ENCODE peak calls at places on chromosomes 11 and 22, in seven cellular contexts. One of them, this sample, is unnamed.

GRCh38 chr22:29871684-29872083 is 11.3 kb upstream of the MTMR3 start:
- DNase-seq in mammary epithelial cell: no peak
- DNase-seq in GM12865: no peak
- DNase-seq in transverse colon: no peak
- DNase-seq in A673: peak; percentile 98
- DNase-seq in foreskin fibroblast: no peak
- DNase-seq in fibroblast of mammary gland: no peak
- DNase-seq in this sample: no peak

GRCh38 chr11:17516551-17517150 is 27.6 kb downstream of the USH1C start:
- DNase-seq in fibroblast of mammary gland: no peak
- DNase-seq in foreskin fibroblast: no peak
- DNase-seq in transverse colon: no peak
- DNase-seq in mammary epithelial cell: no peak
- DNase-seq in GM12865: no peak
- DNase-seq in A673: no peak
- DNase-seq in this sample: no peak

GRCh38 chr11:96905084-96905641 is 515.4 kb downstream of the JRKL start:
- DNase-seq in foreskin fibroblast: no peak
- DNase-seq in fibroblast of mammary gland: no peak
- DNase-seq in mammary epithelial cell: no peak
- DNase-seq in A673: peak; percentile 5
- DNase-seq in GM12865: no peak
- DNase-seq in transverse colon: no peak
- DNase-seq in this sample: no peak

GRCh38 chr11:76327223-76327622 is 53.7 kb downstream of the THAP12 start:
- DNase-seq in foreskin fibroblast: no peak
- DNase-seq in A673: no peak
- DNase-seq in GM12865: no peak
- DNase-seq in mammary epithelial cell: no peak
- DNase-seq in transverse colon: no peak
- DNase-seq in fibroblast of mammary gland: no peak
- DNase-seq in this sample: no peak

GRCh38 chr11:18752502-18752901 is 26.5 kb upstream of the IGSF22 start:
- DNase-seq in GM12865: no peak
- DNase-seq in mammary epithelial cell: no peak
- DNase-seq in A673: no peak
- DNase-seq in foreskin fibroblast: no peak
- DNase-seq in transverse colon: no peak
- DNase-seq in fibroblast of mammary gland: no peak
- DNase-seq in this sample: no peak

GRCh38 chr11:15159085-15159484 is 44.4 kb downstream of the INSC start:
- DNase-seq in fibroblast of mammary gland: peak; percentile 77
- DNase-seq in transverse colon: no peak
- DNase-seq in GM12865: peak; percentile 51
- DNase-seq in A673: peak; percentile 28
- DNase-seq in mammary epithelial cell: peak; percentile 39
- DNase-seq in foreskin fibroblast: peak; percentile 53
- DNase-seq in this sample: no peak

GRCh38 chr11:45105233-45105992 is 41.0 kb upstream of the PRDM11 start:
- DNase-seq in foreskin fibroblast: peak; percentile 47
- DNase-seq in GM12865: peak; percentile 62
- DNase-seq in A673: peak; percentile 95
- DNase-seq in mammary epithelial cell: peak; percentile 25
- DNase-seq in transverse colon: peak; percentile 68
- DNase-seq in fibroblast of mammary gland: peak; percentile 68
- DNase-seq in this sample: no peak

GRCh38 chr11:123601136-123601535 is 53.3 kb downstream of the SCN3B start:
- DNase-seq in A673: peak; percentile 32
- DNase-seq in GM12865: no peak
- DNase-seq in foreskin fibroblast: peak; percentile 55
- DNase-seq in transverse colon: no peak
- DNase-seq in mammary epithelial cell: no peak
- DNase-seq in fibroblast of mammary gland: peak; percentile 57
- DNase-seq in this sample: peak; percentile 58

GRCh38 chr11:67437082-67437821 is at the start of gene PTPRCAP:
- DNase-seq in fibroblast of mammary gland: no peak
- DNase-seq in A673: no peak
- DNase-seq in transverse colon: peak; percentile 78
- DNase-seq in mammary epithelial cell: no peak
- DNase-seq in foreskin fibroblast: no peak
- DNase-seq in GM12865: peak; percentile 86
- DNase-seq in this sample: no peak

GRCh38 chr22:36368359-36368983 is 19.3 kb downstream of the MYH9 start:
- DNase-seq in mammary epithelial cell: peak; percentile 77
- DNase-seq in foreskin fibroblast: peak; percentile 77
- DNase-seq in GM12865: peak; percentile 43
- DNase-seq in transverse colon: no peak
- DNase-seq in A673: peak; percentile 86
- DNase-seq in fibroblast of mammary gland: peak; percentile 52
- DNase-seq in this sample: no peak

GRCh38 chr11:3123316-3123715 is 41.8 kb downstream of the OSBPL5 start:
- DNase-seq in A673: peak; percentile 9
- DNase-seq in mammary epithelial cell: no peak
- DNase-seq in GM12865: no peak
- DNase-seq in foreskin fibroblast: no peak
- DNase-seq in transverse colon: peak; percentile 65
- DNase-seq in fibroblast of mammary gland: peak; percentile 66
- DNase-seq in this sample: no peak

GRCh38 chr11:110362916-110363574 is 66.6 kb upstream of the RDX start:
- DNase-seq in GM12865: peak; percentile 58
- DNase-seq in transverse colon: no peak
- DNase-seq in mammary epithelial cell: no peak
- DNase-seq in foreskin fibroblast: no peak
- DNase-seq in A673: peak; percentile 83
- DNase-seq in fibroblast of mammary gland: no peak
- DNase-seq in this sample: no peak

GRCh38 chr11:112941096-112941495 is 20.1 kb upstream of the NCAM1 start:
- DNase-seq in fibroblast of mammary gland: no peak
- DNase-seq in GM12865: no peak
- DNase-seq in mammary epithelial cell: no peak
- DNase-seq in transverse colon: no peak
- DNase-seq in foreskin fibroblast: no peak
- DNase-seq in A673: no peak
- DNase-seq in this sample: no peak

GRCh38 chr22:24160546-24160945 is 20.7 kb upstream of the SUSD2 start:
- DNase-seq in foreskin fibroblast: no peak
- DNase-seq in GM12865: no peak
- DNase-seq in transverse colon: no peak
- DNase-seq in mammary epithelial cell: no peak
- DNase-seq in A673: no peak
- DNase-seq in fibroblast of mammary gland: no peak
- DNase-seq in this sample: no peak

GRCh38 chr11:2769779-2770555 is 70.2 kb upstream of the KCNQ1OT1 start:
- DNase-seq in foreskin fibroblast: no peak
- DNase-seq in GM12865: no peak
- DNase-seq in fibroblast of mammary gland: no peak
- DNase-seq in mammary epithelial cell: no peak
- DNase-seq in A673: no peak
- DNase-seq in transverse colon: no peak
- DNase-seq in this sample: no peak

GRCh38 chr11:75424396-75424795 is 8.6 kb downstream of the KLHL35 start:
- DNase-seq in foreskin fibroblast: no peak
- DNase-seq in transverse colon: no peak
- DNase-seq in GM12865: no peak
- DNase-seq in A673: no peak
- DNase-seq in mammary epithelial cell: no peak
- DNase-seq in fibroblast of mammary gland: no peak
- DNase-seq in this sample: no peak

GRCh38 chr22:19663286-19663815 is 51.0 kb upstream of the SEPTIN5 start:
- DNase-seq in mammary epithelial cell: peak; percentile 65
- DNase-seq in transverse colon: peak; percentile 43
- DNase-seq in A673: peak; percentile 28
- DNase-seq in foreskin fibroblast: peak; percentile 50
- DNase-seq in GM12865: peak; percentile 19
- DNase-seq in fibroblast of mammary gland: peak; percentile 83
- DNase-seq in this sample: peak; percentile 73

GRCh38 chr11:12803086-12803826 is 129.0 kb downstream of the TEAD1 start:
- DNase-seq in foreskin fibroblast: no peak
- DNase-seq in fibroblast of mammary gland: peak; percentile 73
- DNase-seq in transverse colon: no peak
- DNase-seq in A673: no peak
- DNase-seq in GM12865: no peak
- DNase-seq in mammary epithelial cell: peak; percentile 57
- DNase-seq in this sample: no peak

GRCh38 chr11:120339394-120339890 is 3.2 kb downstream of the ARHGEF12 start:
- DNase-seq in mammary epithelial cell: peak; percentile 45
- DNase-seq in fibroblast of mammary gland: peak; percentile 35
- DNase-seq in GM12865: no peak
- DNase-seq in A673: peak; percentile 21
- DNase-seq in foreskin fibroblast: no peak
- DNase-seq in transverse colon: peak; percentile 38
- DNase-seq in this sample: no peak

DNA sequence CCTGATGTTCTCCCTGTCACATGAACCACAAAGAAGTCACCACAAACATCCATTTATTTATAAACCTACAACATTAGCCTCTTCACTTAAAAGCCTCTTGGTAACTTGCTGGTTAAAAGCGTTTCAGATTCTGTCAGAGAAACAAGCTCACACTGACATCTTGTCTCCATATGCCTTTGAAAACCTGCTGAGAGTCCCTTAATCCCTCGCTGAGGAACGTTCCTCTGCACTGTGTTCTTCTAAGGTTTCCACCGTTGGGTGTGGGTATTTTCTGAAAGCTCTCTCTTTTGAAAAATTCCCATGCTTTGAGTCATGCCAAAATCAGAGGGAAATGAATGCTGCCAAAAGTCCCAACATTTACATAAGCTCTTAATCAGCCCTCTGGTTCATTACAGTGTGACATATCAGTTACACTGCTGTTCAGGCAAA is 149.8 kb downstream of the CCDC34 start:
- DNase-seq in mammary epithelial cell: peak; percentile 79
- DNase-seq in transverse colon: no peak
- DNase-seq in GM12865: peak; percentile 38
- DNase-seq in foreskin fibroblast: peak; percentile 84
- DNase-seq in A673: peak; percentile 100
- DNase-seq in fibroblast of mammary gland: peak; percentile 94
- DNase-seq in this sample: peak; percentile 85
- H3K4me3 ChIP-seq in mammary epithelial cell: no peak overlapping the region
- H3K4me3 ChIP-seq in transverse colon: no peak overlapping the region
- H3K4me3 ChIP-seq in GM12865: no peak overlapping the region
- H3K4me3 ChIP-seq in foreskin fibroblast: no peak overlapping the region
- H3K4me3 ChIP-seq in A673: no peak overlapping the region
- H3K4me3 ChIP-seq in fibroblast of mammary gland: no peak overlapping the region
- H3K4me3 ChIP-seq in this sample: no peak overlapping the region

DNA sequence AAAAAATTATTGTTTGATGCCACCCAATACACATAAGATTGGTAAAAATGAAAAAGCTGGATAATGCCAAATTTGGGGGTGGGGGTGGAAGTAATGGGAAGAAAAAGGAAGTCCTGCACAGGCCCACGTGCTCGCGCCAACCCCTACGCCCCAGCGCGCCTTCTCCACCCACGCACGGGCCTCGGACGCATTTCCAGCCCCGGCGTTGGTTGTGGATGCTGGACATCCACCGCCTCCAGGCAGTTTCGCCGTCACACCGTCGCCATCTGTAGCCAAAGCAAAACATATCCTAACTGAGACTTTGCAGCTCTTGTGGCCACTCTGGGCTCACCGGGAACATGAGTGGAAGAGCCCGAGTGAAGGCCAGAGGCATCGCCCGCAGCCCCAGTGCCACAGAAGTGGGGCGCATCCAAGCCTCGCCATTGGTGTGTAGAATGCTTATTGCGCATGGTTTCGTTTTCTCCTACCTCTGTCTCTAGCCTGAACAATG is at the start of gene PIWIL4:
- DNase-seq in fibroblast of mammary gland: no peak
- DNase-seq in transverse colon: no peak
- DNase-seq in foreskin fibroblast: no peak
- DNase-seq in A673: no peak
- DNase-seq in GM12865: no peak
- DNase-seq in mammary epithelial cell: no peak
- DNase-seq in this sample: no peak
- TF ChIP-seq CTCF in fibroblast of mammary gland: no peak
- TF ChIP-seq CTCF in transverse colon: no peak
- TF ChIP-seq CTCF in foreskin fibroblast: no peak
- TF ChIP-seq CTCF in A673: no peak
- TF ChIP-seq CTCF in GM12865: no peak
- TF ChIP-seq CTCF in mammary epithelial cell: no peak
- TF ChIP-seq CTCF in this sample: no peak

GRCh38 chr11:118621898-118622375 is 14.5 kb downstream of the PHLDB1 start:
- DNase-seq in transverse colon: no peak
- DNase-seq in foreskin fibroblast: no peak
- DNase-seq in A673: no peak
- DNase-seq in GM12865: no peak
- DNase-seq in mammary epithelial cell: no peak
- DNase-seq in fibroblast of mammary gland: no peak
- DNase-seq in this sample: no peak
- H3K4me3 ChIP-seq in transverse colon: peak overlapping the region; percentile 56
- H3K4me3 ChIP-seq in foreskin fibroblast: peak overlapping the region; percentile 56
- H3K4me3 ChIP-seq in A673: peak overlapping the region; percentile 66
- H3K4me3 ChIP-seq in GM12865: no peak overlapping the region
- H3K4me3 ChIP-seq in mammary epithelial cell: peak overlapping the region; percentile 82
- H3K4me3 ChIP-seq in fibroblast of mammary gland: peak overlapping the region; percentile 37
- H3K4me3 ChIP-seq in this sample: peak overlapping the region; percentile 72

GRCh38 chr11:79076526-79077115 is 364.2 kb downstream of the TENM4 start:
- DNase-seq in mammary epithelial cell: peak; percentile 10
- DNase-seq in GM12865: peak; percentile 33
- DNase-seq in transverse colon: peak; percentile 47
- DNase-seq in fibroblast of mammary gland: peak; percentile 61
- DNase-seq in A673: peak; percentile 61
- DNase-seq in foreskin fibroblast: no peak
- DNase-seq in this sample: no peak
- TF ChIP-seq CTCF in mammary epithelial cell: peak; percentile 63
- TF ChIP-seq CTCF in GM12865: peak; percentile 48
- TF ChIP-seq CTCF in transverse colon: peak; percentile 55
- TF ChIP-seq CTCF in fibroblast of mammary gland: peak; percentile 71
- TF ChIP-seq CTCF in A673: peak; percentile 81
- TF ChIP-seq CTCF in foreskin fibroblast: peak; percentile 62
- TF ChIP-seq CTCF in this sample: peak; percentile 83

GRCh38 chr22:28341001-28341400 is 338.6 kb downstream of the TTC28 start:
- DNase-seq in A673: peak; percentile 70
- DNase-seq in GM12865: no peak
- DNase-seq in transverse colon: no peak
- DNase-seq in fibroblast of mammary gland: peak; percentile 52
- DNase-seq in mammary epithelial cell: peak; percentile 64
- DNase-seq in foreskin fibroblast: peak; percentile 12
- DNase-seq in this sample: no peak

GRCh38 chr22:28346308-28346707 is 333.3 kb downstream of the TTC28 start:
- DNase-seq in A673: no peak
- DNase-seq in mammary epithelial cell: no peak
- DNase-seq in fibroblast of mammary gland: no peak
- DNase-seq in foreskin fibroblast: no peak
- DNase-seq in GM12865: no peak
- DNase-seq in transverse colon: no peak
- DNase-seq in this sample: no peak

GRCh38 chr22:28348613-28349012 is 331.0 kb downstream of the TTC28 start:
- DNase-seq in fibroblast of mammary gland: no peak
- DNase-seq in A673: no peak
- DNase-seq in mammary epithelial cell: no peak
- DNase-seq in foreskin fibroblast: no peak
- DNase-seq in GM12865: no peak
- DNase-seq in transverse colon: no peak
- DNase-seq in this sample: no peak

GRCh38 chr22:28345304-28345703 is 334.3 kb downstream of the TTC28 start:
- DNase-seq in fibroblast of mammary gland: peak; percentile 33
- DNase-seq in transverse colon: no peak
- DNase-seq in mammary epithelial cell: peak; percentile 61
- DNase-seq in A673: no peak
- DNase-seq in foreskin fibroblast: peak; percentile 4
- DNase-seq in GM12865: no peak
- DNase-seq in this sample: no peak

GRCh38 chr22:28344893-28345292 is 334.7 kb downstream of the TTC28 start:
- DNase-seq in A673: no peak
- DNase-seq in mammary epithelial cell: peak; percentile 27
- DNase-seq in transverse colon: no peak
- DNase-seq in foreskin fibroblast: no peak
- DNase-seq in fibroblast of mammary gland: peak; percentile 30
- DNase-seq in GM12865: no peak
- DNase-seq in this sample: no peak
- H3K4me3 ChIP-seq in A673: no peak overlapping the region
- H3K4me3 ChIP-seq in mammary epithelial cell: no peak overlapping the region
- H3K4me3 ChIP-seq in transverse colon: no peak overlapping the region
- H3K4me3 ChIP-seq in foreskin fibroblast: no peak overlapping the region
- H3K4me3 ChIP-seq in fibroblast of mammary gland: no peak overlapping the region
- H3K4me3 ChIP-seq in GM12865: no peak overlapping the region
- H3K4me3 ChIP-seq in this sample: no peak overlapping the region

This sample was measured in AG09309.